ENCODE peak calls at places on chromosomes 5 and 9, in seven cellular contexts. Q, J, O, C, P, M and G are unnamed samples.

GRCh38 chr5:147055850-147056523 is 177.4 kb upstream of the PPP2R2B start:
- DNase-seq in Q (no peak), C (no peak), P (no peak), M (no peak), O (no peak), J (no peak), G (no peak)

GRCh38 chr9:78575041-78575440 is 278.1 kb downstream of the PSAT1 start:
- DNase-seq in C (no peak), Q (no peak), M (no peak), P (no peak), O (no peak), J (no peak), G (no peak)

GRCh38 chr5:21810737-21811316 is 1042.3 kb downstream of the CDH12 start:
- DNase-seq in P (no peak), J (no peak), C (peak), M (no peak), O (no peak), Q (no peak), G (no peak)

GRCh38 chr5:83472508-83473343 is 1.2 kb downstream of the VCAN start:
- DNase-seq in Q (no peak), C (peak), P (no peak), M (peak), O (peak), J (peak), G (peak)

GRCh38 chr5:75623846-75624245 is 12.6 kb downstream of the ANKDD1B start:
- DNase-seq in Q (no peak), O (no peak), C (no peak), M (no peak), P (no peak), J (no peak), G (no peak)

GRCh38 chr9:126583134-126583760 is 30.5 kb upstream of the LMX1B start:
- DNase-seq in P (no peak), O (no peak), J (no peak), Q (no peak), M (no peak), C (no peak), G (no peak)

GRCh38 chr5:75588666-75589065 is 22.6 kb upstream of the ANKDD1B start:
- DNase-seq in J (no peak), O (no peak), M (no peak), C (no peak), P (no peak), Q (no peak), G (no peak)

GRCh38 chr9:35717132-35717870 is 14.7 kb downstream of the TLN1 start:
- DNase-seq in M (no peak), Q (no peak), C (no peak), J (no peak), P (no peak), O (no peak), G (no peak)

GRCh38 chr9:123929177-123929869 is 603 bp downstream of the DENND1A start:
- DNase-seq in P (peak), J (no peak), M (peak), O (no peak), C (peak), Q (no peak), G (peak)

GRCh38 chr5:91122663-91123062 is 260.5 kb downstream of the ARRDC3 start:
- DNase-seq in O (no peak), M (no peak), P (no peak), J (no peak), C (no peak), Q (no peak), G (no peak)

GRCh38 chr5:91119941-91120850 is 262.9 kb downstream of the ARRDC3 start:
- DNase-seq in O (no peak), C (no peak), Q (no peak), P (no peak), J (no peak), M (no peak), G (no peak)

GRCh38 chr5:91121347-91121993 is 261.6 kb downstream of the ARRDC3 start:
- DNase-seq in J (no peak), P (no peak), O (no peak), M (no peak), Q (no peak), C (no peak), G (no peak)

GRCh38 chr5:91118802-91119201 is 264.3 kb downstream of the ARRDC3 start:
- DNase-seq in P (no peak), O (no peak), Q (no peak), C (no peak), M (no peak), J (no peak), G (no peak)

DNA sequence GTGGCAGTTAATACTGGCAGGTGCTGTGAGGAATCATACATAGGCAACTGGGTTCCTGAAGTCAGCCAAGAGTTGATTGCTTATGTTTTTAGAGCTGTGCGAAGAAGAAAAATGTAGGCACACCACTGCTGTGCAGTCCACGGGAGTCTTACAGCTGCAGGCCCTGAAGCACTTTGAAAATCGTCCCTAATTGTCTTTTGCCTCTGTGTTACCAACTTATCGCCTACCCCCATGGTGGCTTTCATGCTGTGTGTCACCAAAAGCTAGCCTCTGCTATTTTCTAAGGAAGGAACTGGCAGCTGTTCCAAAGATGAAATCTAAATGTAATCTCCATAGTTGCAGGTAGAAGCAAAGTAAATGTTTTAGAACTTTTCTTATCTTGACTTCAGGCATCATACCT is 263.9 kb downstream of the ARRDC3 start:
- DNase-seq in P (no peak), O (no peak), C (no peak), J (no peak), M (no peak), Q (no peak), G (no peak)
- H3K4me3 ChIP-seq in P (no peak), O (no peak), C (no peak), J (no peak), M (no peak), Q (no peak), G (no peak)

DNA sequence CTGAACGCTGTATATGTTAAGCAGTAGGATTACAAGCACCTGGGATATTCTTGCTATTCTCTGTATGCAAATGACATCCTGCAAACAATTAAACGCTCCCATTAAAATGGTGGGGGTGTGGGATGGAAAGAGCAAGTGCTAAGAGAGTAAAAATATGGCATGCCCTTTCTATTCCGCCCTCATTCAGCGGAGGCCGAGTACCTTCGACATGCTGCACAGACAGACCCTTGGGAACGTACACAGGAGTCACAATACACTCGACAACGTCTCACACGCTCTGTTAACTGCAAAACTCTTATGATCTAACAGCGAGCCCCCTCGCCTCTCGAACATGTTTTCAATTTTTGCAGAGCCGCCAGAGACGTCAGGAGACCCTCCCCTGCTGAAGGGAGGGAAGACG is 322.2 kb downstream of the CEMIP2 start:
- DNase-seq in C (no peak), Q (no peak), P (no peak), O (no peak), J (no peak), M (no peak), G (no peak)
- H3K4me3 ChIP-seq in C (no peak), Q (peak), P (no peak), O (no peak), J (peak), M (no peak), G (no peak)

DNA sequence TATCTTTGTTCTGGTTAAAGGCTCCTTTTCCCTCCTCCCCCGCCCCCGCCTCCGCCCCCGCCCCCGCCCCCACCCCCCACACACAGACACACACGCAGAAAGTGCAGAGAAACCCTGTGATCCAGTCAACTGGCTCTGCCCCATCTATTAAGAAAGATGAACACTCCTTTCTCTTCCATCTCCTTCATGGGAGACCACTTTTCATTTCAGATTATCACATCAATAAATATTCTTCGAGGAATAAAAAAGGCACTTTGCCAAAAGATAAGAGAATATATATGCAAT is 127.0 kb downstream of the TMEM161B start:
- DNase-seq in C (no peak), P (no peak), O (no peak), J (no peak), M (no peak), Q (no peak), G (no peak)
- H3K4me3 ChIP-seq in C (peak), P (peak), O (peak), J (peak), M (peak), Q (peak), G (peak)

GRCh38 chr9:134328341-134328840 is 2.1 kb downstream of the RXRA start:
- DNase-seq in C (no peak), O (no peak), Q (no peak), J (no peak), M (peak), P (no peak), G (no peak)
- H3K4me3 ChIP-seq in C (no peak), O (peak), Q (peak), J (peak), M (peak), P (peak), G (no peak)

DNA sequence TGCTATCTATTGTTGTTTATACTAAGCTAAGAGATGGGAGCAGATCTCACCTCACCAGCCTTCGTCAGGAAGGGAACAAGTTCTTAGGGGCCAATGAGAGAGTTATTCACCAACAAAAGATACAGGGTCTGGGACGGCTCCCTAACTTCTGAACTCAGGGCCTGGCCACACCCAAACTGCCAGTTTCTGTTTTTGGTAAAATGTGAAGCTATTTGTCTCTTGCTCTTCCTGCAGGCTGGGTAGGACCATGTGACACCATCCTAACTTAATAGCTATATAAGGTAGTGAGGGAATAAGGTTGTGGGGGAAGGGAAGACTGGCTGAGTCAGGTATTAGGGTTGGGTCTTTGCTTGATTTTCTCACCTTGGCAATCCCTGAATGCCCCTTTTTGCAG is 480.5 kb downstream of the KDM4C start:
- DNase-seq in C (no peak), M (no peak), J (no peak), P (no peak), O (no peak), Q (no peak), G (no peak)
- H3K4me3 ChIP-seq in C (no peak), M (no peak), J (no peak), P (no peak), O (no peak), Q (no peak), G (no peak)

GRCh38 chr5:149519624-149520023 is 31.6 kb downstream of the CSNK1A1 start:
- DNase-seq in C (no peak), J (no peak), P (no peak), M (no peak), O (no peak), Q (no peak), G (no peak)
- H3K4me3 ChIP-seq in C (no peak), J (no peak), P (no peak), M (no peak), O (no peak), Q (no peak), G (no peak)

DNA sequence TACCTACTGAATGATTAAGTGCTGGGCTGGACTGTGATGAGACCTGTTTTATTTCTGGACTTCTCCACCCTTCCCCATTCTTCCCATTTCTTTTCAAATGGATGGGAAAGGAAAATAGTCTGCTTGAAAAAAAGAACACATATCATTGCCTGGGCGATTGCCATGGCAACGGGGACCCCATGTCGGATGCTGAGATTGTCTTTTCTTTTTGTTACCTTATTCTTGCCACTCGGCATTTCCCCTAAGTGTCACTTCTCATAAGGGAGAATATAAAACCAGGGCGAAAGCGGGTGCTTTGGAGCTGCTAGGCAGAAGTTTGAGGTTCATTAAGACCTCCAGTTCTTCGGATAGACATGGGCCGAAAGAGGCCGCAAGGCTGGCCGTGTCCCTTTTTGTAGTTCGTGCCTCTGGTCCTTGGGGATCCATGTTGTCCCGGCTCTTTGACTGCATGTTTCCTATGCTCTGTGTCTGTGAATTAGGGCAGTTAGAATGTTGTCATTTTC is 760 bp downstream of the FGD3 start:
- DNase-seq in J (no peak), O (no peak), M (no peak), Q (no peak), C (no peak), P (no peak), G (no peak)
- H3K4me3 ChIP-seq in J (no peak), O (peak), M (no peak), Q (no peak), C (no peak), P (peak), G (no peak)

GRCh38 chr5:1502737-1503120 is 21.0 kb downstream of the LPCAT1 start:
- DNase-seq in C (no peak), M (no peak), P (no peak), O (no peak), Q (no peak), J (no peak), G (no peak)

GRCh38 chr5:1503301-1504243 is 20.2 kb downstream of the LPCAT1 start:
- DNase-seq in J (no peak), C (peak), O (peak), P (no peak), Q (no peak), M (peak), G (peak)

GRCh38 chr5:1504617-1505016 is 19.1 kb downstream of the LPCAT1 start:
- DNase-seq in C (peak), J (no peak), P (no peak), M (no peak), O (no peak), Q (no peak), G (no peak)

GRCh38 chr5:1505506-1506241 is 18.1 kb downstream of the LPCAT1 start:
- DNase-seq in M (no peak), O (no peak), P (no peak), J (no peak), Q (no peak), C (no peak), G (no peak)

GRCh38 chr5:1504244-1504595 is 19.5 kb downstream of the LPCAT1 start:
- DNase-seq in O (no peak), P (no peak), C (peak), M (no peak), J (no peak), Q (no peak), G (no peak)
- H3K4me3 ChIP-seq in O (no peak), P (no peak), C (peak), M (no peak), J (no peak), Q (no peak), G (peak)

DNA sequence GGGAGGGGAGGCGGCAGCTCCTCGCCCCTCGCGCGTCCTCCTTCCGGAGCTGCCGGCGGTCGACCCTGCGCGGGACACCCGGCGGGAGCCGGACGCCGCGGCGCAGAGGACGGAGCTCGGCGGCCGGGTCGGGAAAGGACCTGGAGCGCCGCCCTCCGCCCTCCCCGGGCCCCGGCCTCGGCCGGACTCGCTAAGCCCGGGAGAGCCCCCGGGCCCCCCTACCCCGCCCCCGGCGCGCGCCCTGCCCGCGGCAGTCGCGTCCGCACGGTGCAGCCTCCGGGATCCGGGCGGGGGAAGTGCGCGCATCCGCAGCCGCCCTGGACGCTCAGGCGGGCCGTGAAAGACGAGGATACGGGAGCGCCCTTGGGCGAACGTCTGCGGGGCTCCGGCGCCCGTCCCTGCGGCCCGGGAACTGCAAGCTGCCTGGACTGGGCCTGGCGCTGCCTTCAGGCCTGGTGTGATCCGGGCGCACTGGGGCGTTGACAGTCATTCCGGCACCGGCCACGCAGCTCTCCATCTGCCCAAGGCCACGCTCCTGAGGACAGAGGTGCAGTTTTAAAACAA is 488 bp upstream of the NACC2 start:
- DNase-seq in P (no peak), M (no peak), J (no peak), O (no peak), Q (no peak), C (no peak), G (no peak)
- H3K4me3 ChIP-seq in P (peak), M (peak), J (peak), O (peak), Q (peak), C (peak), G (peak)